ENCODE peak calls at places on chromosomes 3 and 15, in four cellular contexts. T is CD8-positive, alpha-beta T cell; Y is Panc1; X is osteoblast. Z is an unnamed sample.

GRCh38 chr3:143644370-143645089 is 203.7 kb downstream of the SLC9A9 start:
- DNase-seq in Y (peak), T (no peak), X (peak), Z (peak)

GRCh38 chr3:70264122-70264780 is 48.2 kb downstream of the MDFIC2 start:
- DNase-seq in T (no peak), Y (no peak), X (no peak), Z (peak)

GRCh38 chr3:27326211-27326948 is 42.8 kb downstream of the NEK10 start:
- DNase-seq in T (no peak), Y (peak), X (peak), Z (peak)

GRCh38 chr3:116777181-116777840 is 67.7 kb downstream of the TUSC7 start:
- DNase-seq in T (no peak), Y (no peak), X (no peak), Z (no peak)

GRCh38 chr15:79858469-79858868 is 38.3 kb downstream of the MTHFS start:
- DNase-seq in X (no peak), Y (no peak), T (no peak), Z (no peak)

GRCh38 chr15:26201177-26201858 is 338.2 kb upstream of the ATP10A start:
- DNase-seq in T (no peak), Y (no peak), X (no peak), Z (no peak)

GRCh38 chr15:64979252-64979710 is 10.4 kb downstream of the SPG21 start:
- DNase-seq in T (no peak), Y (no peak), X (peak), Z (no peak)

GRCh38 chr15:36977620-36978610 is 122.4 kb downstream of the MEIS2 start:
- DNase-seq in T (no peak), Y (no peak), X (no peak), Z (no peak)

GRCh38 chr15:90869601-90870353 is 1.4 kb downstream of the FURIN start:
- DNase-seq in Y (no peak), X (peak), T (no peak), Z (peak)

GRCh38 chr3:143808999-143809700 is 39.1 kb downstream of the SLC9A9 start:
- DNase-seq in Y (no peak), T (no peak), X (peak), Z (no peak)

GRCh38 chr3:160106905-160107861 is 118.0 kb upstream of the C3orf80 start:
- DNase-seq in T (no peak), X (no peak), Y (no peak), Z (peak)

GRCh38 chr3:145448436-145448835 is 712.5 kb downstream of the PLOD2 start:
- DNase-seq in X (no peak), T (no peak), Y (no peak), Z (peak)

GRCh38 chr15:74399511-74400312 is 32.3 kb upstream of the CYP11A1 start:
- DNase-seq in T (no peak), Y (no peak), X (peak), Z (no peak)

GRCh38 chr3:71010731-71011455 is 572.6 kb downstream of the FOXP1 start:
- DNase-seq in X (no peak), Y (no peak), T (peak), Z (no peak)

GRCh38 chr15:78174398-78174797 is 25.2 kb downstream of the IDH3A start:
- DNase-seq in X (no peak), Y (no peak), T (no peak), Z (no peak)

GRCh38 chr15:34621675-34622074 is 38.2 kb upstream of the GOLGA8B start:
- DNase-seq in T (no peak), Y (no peak), X (no peak), Z (peak)

GRCh38 chr3:58659051-58659675 is 7.4 kb downstream of the FAM3D start:
- DNase-seq in T (no peak), X (peak), Y (no peak), Z (peak)

GRCh38 chr3:18351823-18352744 is 73.1 kb downstream of the SATB1 start:
- DNase-seq in T (no peak), Y (no peak), X (no peak), Z (no peak)

GRCh38 chr3:176595307-176595706 is 602.0 kb downstream of the TBL1XR1 start:
- DNase-seq in Y (no peak), X (no peak), T (no peak), Z (no peak)

GRCh38 chr15:78284758-78285157 is 14.7 kb downstream of the SKIC8 start:
- DNase-seq in Y (no peak), X (no peak), T (no peak), Z (no peak)

GRCh38 chr3:108388136-108389132 is 92.1 kb downstream of the HHLA2 start:
- DNase-seq in Y (no peak), X (no peak), T (no peak), Z (no peak)

GRCh38 chr3:46663611-46664135 is 29.8 kb downstream of the ALS2CL start:
- DNase-seq in T (no peak), Y (no peak), X (peak), Z (peak)

GRCh38 chr3:194134231-194134756 is 1.7 kb upstream of the HES1 start:
- DNase-seq in X (peak), Y (no peak), T (no peak), Z (no peak)

GRCh38 chr15:70559223-70559823 is 204.0 kb downstream of the UACA start:
- DNase-seq in Y (no peak), T (peak), X (no peak), Z (no peak)

GRCh38 chr15:98946301-98947255 is 61.0 kb downstream of the PGPEP1L start:
- DNase-seq in T (no peak), X (peak), Y (no peak), Z (no peak)

GRCh38 chr15:35289029-35289617 is 204.0 kb upstream of the NANOGP8 start:
- DNase-seq in T (no peak), X (no peak), Y (no peak), Z (peak)

GRCh38 chr15:41025393-41025792 is 72.1 kb downstream of the CHAC1 start:
- DNase-seq in Y (no peak), T (no peak), X (no peak), Z (no peak)

GRCh38 chr15:79943820-79944219 is 27.2 kb downstream of the BCL2A1 start:
- DNase-seq in X (peak), Y (no peak), T (no peak), Z (peak)

GRCh38 chr3:49124991-49125670 is 4.5 kb upstream of the USP19 start:
- DNase-seq in T (no peak), Y (no peak), X (peak), Z (no peak)

DNA sequence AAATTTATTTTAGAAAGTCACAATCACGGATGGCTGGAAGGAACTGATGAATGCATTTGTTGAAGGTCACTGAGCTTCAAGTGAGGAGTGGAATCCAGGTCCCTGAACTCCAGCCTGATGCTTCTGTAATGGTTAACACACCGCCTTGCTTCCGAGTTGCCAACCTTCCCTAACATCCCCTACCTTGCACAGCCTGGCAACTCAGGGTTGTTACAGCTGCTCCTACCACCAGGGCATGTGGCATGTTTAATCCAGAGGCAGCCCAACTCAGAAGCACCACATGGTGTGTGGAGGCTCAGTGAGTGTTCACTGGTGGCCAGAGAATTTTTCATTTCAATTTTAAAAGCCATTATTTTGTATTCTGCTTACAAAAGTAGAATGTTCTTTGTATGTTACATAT is 4.9 kb downstream of the TM2D3 start:
- DNase-seq in X (peak), Y (no peak), T (no peak), Z (no peak)
- TF ChIP-seq CTCF in X (no peak), Y (no peak), T (no peak), Z (no peak)

GRCh38 chr3:122351612-122352011 is 26.6 kb downstream of the CSTA start:
- DNase-seq in Y (no peak), X (no peak), T (no peak), Z (no peak)
- TF ChIP-seq CTCF in Y (no peak), X (no peak), T (no peak), Z (no peak)

GRCh38 chr15:62486041-62486440 is 321.0 kb upstream of the C2CD4B start:
- DNase-seq in T (no peak), Y (no peak), X (peak), Z (no peak)

GRCh38 chr15:62483817-62484216 is 318.7 kb upstream of the C2CD4B start:
- DNase-seq in X (peak), Y (no peak), T (no peak), Z (no peak)

GRCh38 chr15:62477929-62478328 is 312.8 kb upstream of the C2CD4B start:
- DNase-seq in Y (no peak), T (no peak), X (no peak), Z (no peak)

GRCh38 chr15:62485170-62485720 is 320.2 kb upstream of the C2CD4B start:
- DNase-seq in T (no peak), Y (no peak), X (no peak), Z (no peak)

GRCh38 chr15:62482715-62483429 is 317.8 kb upstream of the C2CD4B start:
- DNase-seq in T (no peak), Y (peak), X (peak), Z (peak)
- TF ChIP-seq CTCF in T (no peak), Y (peak), X (peak), Z (no peak)

DNA sequence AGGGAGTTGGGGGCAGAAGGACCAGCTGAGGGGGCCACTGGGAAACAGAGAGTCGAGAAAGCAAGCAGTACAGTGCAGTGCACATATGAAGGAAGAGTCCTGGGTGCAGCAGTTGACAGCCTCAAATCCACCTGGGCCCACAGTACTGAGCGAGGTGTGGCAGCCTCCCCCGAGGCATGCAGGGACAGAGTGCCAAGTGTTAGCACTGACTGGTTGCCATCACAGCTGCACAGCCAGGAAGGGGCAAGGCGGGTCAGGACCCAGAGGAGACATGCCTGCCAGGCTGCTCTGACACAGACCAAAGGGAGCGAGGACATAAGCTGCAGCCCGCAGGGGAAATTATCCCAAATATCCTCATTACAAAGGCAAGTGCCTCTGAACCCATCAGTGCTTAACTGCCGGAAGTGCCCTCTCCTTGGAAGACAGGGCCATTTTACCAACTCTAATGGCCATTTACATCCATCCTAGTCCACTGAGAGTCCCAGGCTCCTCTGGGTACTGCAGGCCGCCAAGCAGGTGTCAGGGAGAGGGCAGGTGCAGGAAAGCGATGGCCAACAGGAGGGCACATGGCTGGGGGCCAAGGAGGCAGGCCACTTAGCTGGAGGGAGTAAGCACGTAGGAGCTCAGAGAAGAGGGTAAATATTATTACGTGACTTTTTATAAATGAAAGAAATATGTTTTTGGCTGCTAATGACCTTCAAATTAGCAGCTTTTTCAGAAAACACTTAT is 476.7 kb downstream of the EPHB1 start:
- DNase-seq in X (no peak), Y (no peak), T (no peak), Z (no peak)
- TF ChIP-seq CTCF in X (no peak), Y (no peak), T (no peak), Z (no peak)

GRCh38 chr15:47959617-47960398 is 161.0 kb upstream of the SLC24A5 start:
- DNase-seq in Y (no peak), T (no peak), X (no peak), Z (no peak)

GRCh38 chr15:47963265-47963664 is 157.5 kb upstream of the SLC24A5 start:
- DNase-seq in T (no peak), X (no peak), Y (no peak), Z (no peak)

GRCh38 chr15:47965297-47965696 is 155.5 kb upstream of the SLC24A5 start:
- DNase-seq in Y (no peak), T (no peak), X (no peak), Z (no peak)

GRCh38 chr15:47964229-47964628 is 156.6 kb upstream of the SLC24A5 start:
- DNase-seq in T (no peak), Y (no peak), X (no peak), Z (no peak)

DNA sequence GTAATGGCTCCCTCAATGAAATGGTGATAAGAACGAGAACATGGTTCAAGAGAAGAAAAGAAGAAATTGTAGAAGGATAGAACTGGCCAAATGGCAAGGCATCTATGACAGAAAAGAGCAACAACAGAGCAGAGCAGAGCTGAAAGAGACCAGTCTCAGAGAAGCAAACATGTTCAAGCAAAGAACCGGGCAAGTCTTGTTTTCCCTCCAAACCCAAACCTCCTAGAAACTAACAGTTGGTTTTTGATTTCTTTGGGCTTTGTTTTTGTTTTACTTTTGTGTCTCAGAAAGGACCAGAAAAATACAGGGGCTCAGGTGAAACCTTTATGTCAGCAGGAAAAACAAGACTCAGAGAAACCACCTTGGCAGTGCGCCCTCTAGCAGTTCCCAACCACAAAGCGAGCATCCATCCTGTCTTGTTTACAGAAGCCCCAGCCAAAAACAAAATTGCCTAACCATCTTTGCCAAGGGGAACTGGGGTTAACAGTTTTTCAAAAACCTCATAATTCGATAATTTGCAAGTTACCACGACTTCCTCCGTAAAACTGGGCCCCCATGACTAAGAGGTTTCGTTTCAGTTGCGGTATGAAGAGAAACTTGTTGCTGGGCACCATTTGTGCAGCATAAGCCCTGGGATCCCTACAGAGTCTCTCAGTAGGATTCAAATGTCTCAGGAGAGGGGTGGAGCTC is 159.2 kb upstream of the SLC24A5 start:
- DNase-seq in T (no peak), Y (no peak), X (no peak), Z (no peak)
- TF ChIP-seq CTCF in T (no peak), Y (no peak), X (no peak), Z (no peak)

DNA sequence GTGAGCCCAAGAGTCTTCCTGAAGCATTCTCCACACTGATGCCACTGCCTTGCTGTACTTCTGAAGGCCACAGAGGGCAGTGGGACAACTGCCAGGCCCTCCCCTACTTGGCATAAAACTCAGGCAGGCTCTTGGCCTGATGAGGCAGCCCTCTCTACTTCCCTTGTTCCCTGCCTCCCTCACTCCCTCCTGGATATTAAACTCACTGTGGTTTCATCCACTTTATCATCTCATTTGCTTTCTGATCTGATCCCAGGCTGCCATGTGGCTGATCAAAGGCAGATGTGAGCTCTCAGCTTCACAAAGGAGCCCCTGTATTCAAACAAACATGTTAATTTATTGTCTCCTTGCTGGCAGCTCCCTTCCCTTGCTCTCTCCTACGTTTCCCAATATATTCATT is 533.5 kb downstream of the IGSF11 start:
- DNase-seq in T (no peak), X (peak), Y (no peak), Z (peak)
- TF ChIP-seq CTCF in T (no peak), X (no peak), Y (no peak), Z (no peak)

DNA sequence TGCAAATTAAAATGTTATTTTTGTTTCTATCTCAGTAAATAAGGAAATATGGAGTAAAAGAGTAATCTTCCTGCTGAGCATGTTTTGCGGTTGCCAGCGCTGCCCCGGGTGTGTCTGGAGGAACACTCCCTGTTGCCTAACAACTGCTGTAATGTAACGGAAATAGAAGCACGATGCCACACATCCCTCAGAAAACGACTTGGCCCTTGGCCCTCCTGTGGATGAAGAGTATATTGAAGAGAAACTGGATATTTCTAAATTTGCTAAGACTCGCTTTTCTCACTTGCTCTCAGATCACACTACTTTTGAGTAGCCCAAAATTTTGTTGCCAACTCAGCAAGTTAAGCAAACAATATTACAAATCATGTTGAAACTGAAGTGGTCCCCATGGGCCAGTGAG is 18.9 kb downstream of the CX3CR1 start:
- DNase-seq in X (peak), Y (peak), T (peak), Z (peak)
- TF ChIP-seq CTCF in X (peak), Y (no peak), T (peak), Z (peak)

GRCh38 chr3:72890166-72890925 is 2.5 kb downstream of the GXYLT2 start:
- DNase-seq in T (no peak), X (no peak), Y (no peak), Z (peak)

GRCh38 chr3:72889310-72890165 is 1.7 kb downstream of the GXYLT2 start:
- DNase-seq in T (no peak), X (no peak), Y (no peak), Z (no peak)

GRCh38 chr3:72891053-72891855 is 3.4 kb downstream of the GXYLT2 start:
- DNase-seq in Y (no peak), X (peak), T (no peak), Z (peak)

GRCh38 chr3:72892870-72893269 is 5.0 kb downstream of the GXYLT2 start:
- DNase-seq in T (no peak), Y (no peak), X (no peak), Z (peak)

GRCh38 chr3:72892081-72892763 is 4.4 kb downstream of the GXYLT2 start:
- DNase-seq in Y (no peak), T (no peak), X (peak), Z (peak)
- TF ChIP-seq CTCF in Y (no peak), T (no peak), X (no peak), Z (no peak)

GRCh38 chr3:64184621-64185020 is 40.6 kb downstream of the PRICKLE2 start:
- DNase-seq in X (no peak), T (no peak), Y (no peak), Z (peak)

GRCh38 chr3:64188810-64189560 is 36.3 kb downstream of the PRICKLE2 start:
- DNase-seq in Y (peak), T (no peak), X (peak), Z (peak)

GRCh38 chr3:64185436-64185835 is 39.8 kb downstream of the PRICKLE2 start:
- DNase-seq in Y (no peak), X (peak), T (no peak), Z (peak)

GRCh38 chr3:64186667-64187064 is 38.6 kb downstream of the PRICKLE2 start:
- DNase-seq in X (no peak), T (no peak), Y (no peak), Z (no peak)

GRCh38 chr3:64187065-64187959 is 38.0 kb downstream of the PRICKLE2 start:
- DNase-seq in X (peak), Y (peak), T (no peak), Z (peak)
- TF ChIP-seq CTCF in X (peak), Y (no peak), T (no peak), Z (no peak)

Z was measured in MCF 10A.